ENCODE peak calls at places on chromosomes 12 and 14, in six cellular contexts. V is fibroblast of lung, F is breast epithelium, S is GM23338, B is endothelial cell of umbilical vein, G is psoas muscle. N is an unnamed sample.

GRCh38 chr14:85764809-85765208 is 234.9 kb downstream of the FLRT2 start:
- DNase-seq in B (no peak), F (no peak), G (no peak), S (no peak), V (peak), N (no peak)

GRCh38 chr12:101830391-101831325 is at the start of gene GNPTAB:
- DNase-seq in G (peak), S (peak), B (peak), V (peak), F (peak), N (peak)

GRCh38 chr12:52010152-52010622 is 3.4 kb downstream of the TAMALIN start:
- DNase-seq in S (peak), B (peak), G (peak), V (peak), F (peak), N (peak)

GRCh38 chr14:23299558-23299957 is 3.1 kb downstream of the PPP1R3E start:
- DNase-seq in G (no peak), B (peak), V (peak), F (no peak), S (no peak), N (no peak)

GRCh38 chr14:48005986-48006385 is 330.6 kb upstream of the MDGA2 start:
- DNase-seq in F (no peak), V (no peak), B (no peak), S (no peak), G (no peak), N (no peak)

GRCh38 chr14:73500360-73500759 is 9.6 kb downstream of the RIOX1 start:
- DNase-seq in S (no peak), V (no peak), F (no peak), G (no peak), B (no peak), N (no peak)

GRCh38 chr14:42222924-42223471 is 616.3 kb downstream of the LRFN5 start:
- DNase-seq in F (no peak), V (peak), S (peak), G (no peak), B (no peak), N (no peak)

GRCh38 chr14:20610002-20610765 is 19.0 kb upstream of the RNASE12 start:
- DNase-seq in F (peak), B (peak), V (peak), G (peak), S (peak), N (peak)

GRCh38 chr12:2834581-2835491 is at the start of gene NRIP2:
- DNase-seq in V (peak), G (peak), F (no peak), B (peak), S (peak), N (peak)

GRCh38 chr12:75444444-75445136 is 36.0 kb upstream of the GLIPR1 start:
- DNase-seq in B (no peak), G (no peak), V (peak), F (no peak), S (no peak), N (no peak)

GRCh38 chr14:54654600-54654999 is 87.7 kb downstream of the SAMD4A start:
- DNase-seq in S (no peak), B (no peak), V (no peak), F (no peak), G (no peak), N (no peak)

GRCh38 chr12:105992849-105993740 is 145.7 kb downstream of the NUAK1 start:
- DNase-seq in F (no peak), B (no peak), V (no peak), G (no peak), S (peak), N (no peak)

GRCh38 chr14:33908540-33909223 is 42.2 kb downstream of the EGLN3 start:
- DNase-seq in B (no peak), S (peak), V (no peak), F (no peak), G (no peak), N (no peak)

GRCh38 chr12:70645494-70646317 is 8.5 kb upstream of the PTPRB start:
- DNase-seq in V (peak), B (peak), S (peak), G (peak), F (no peak), N (peak)

GRCh38 chr14:73245401-73246325 is 8.4 kb downstream of the PAPLN start:
- DNase-seq in S (peak), G (peak), B (peak), V (no peak), F (no peak), N (peak)

GRCh38 chr12:90729741-90730140 is 225.2 kb downstream of the CCER1 start:
- DNase-seq in G (no peak), B (peak), V (peak), S (no peak), F (no peak), N (no peak)

GRCh38 chr12:94098466-94098865 is 49.9 kb upstream of the PLXNC1 start:
- DNase-seq in G (no peak), S (no peak), F (no peak), B (no peak), V (peak), N (no peak)

GRCh38 chr12:58496411-58496810 is 423.9 kb downstream of the LRIG3 start:
- DNase-seq in G (no peak), V (no peak), B (no peak), F (no peak), S (no peak), N (no peak)

GRCh38 chr12:25005376-25005775 is 56.5 kb upstream of the BCAT1 start:
- DNase-seq in G (no peak), F (no peak), V (no peak), S (no peak), B (no peak), N (no peak)

GRCh38 chr14:27605298-27605697 is 1007.5 kb upstream of the NOVA1 start:
- DNase-seq in B (no peak), G (no peak), S (peak), V (no peak), F (no peak), N (no peak)
- H3K27ac ChIP-seq in B (no peak), G (no peak), S (peak), V (no peak), F (no peak), N (no peak)

GRCh38 chr14:65070710-65071033 is 31.6 kb downstream of the MAX start:
- DNase-seq in B (no peak), S (no peak), G (no peak), F (no peak), V (no peak), N (no peak)

GRCh38 chr14:65072256-65072655 is 30.1 kb downstream of the MAX start:
- DNase-seq in B (no peak), V (no peak), F (no peak), G (no peak), S (no peak), N (no peak)

GRCh38 chr14:65072937-65073336 is 29.4 kb downstream of the MAX start:
- DNase-seq in B (no peak), S (no peak), G (no peak), V (no peak), F (no peak), N (no peak)

GRCh38 chr14:65071544-65071943 is 30.8 kb downstream of the MAX start:
- DNase-seq in V (no peak), B (no peak), G (no peak), F (no peak), S (no peak), N (no peak)

GRCh38 chr14:65069874-65070709 is 32.2 kb downstream of the MAX start:
- DNase-seq in G (no peak), S (no peak), V (no peak), F (peak), B (no peak), N (no peak)
- H3K27ac ChIP-seq in G (peak), S (no peak), V (no peak), F (peak), B (no peak), N (no peak)

DNA sequence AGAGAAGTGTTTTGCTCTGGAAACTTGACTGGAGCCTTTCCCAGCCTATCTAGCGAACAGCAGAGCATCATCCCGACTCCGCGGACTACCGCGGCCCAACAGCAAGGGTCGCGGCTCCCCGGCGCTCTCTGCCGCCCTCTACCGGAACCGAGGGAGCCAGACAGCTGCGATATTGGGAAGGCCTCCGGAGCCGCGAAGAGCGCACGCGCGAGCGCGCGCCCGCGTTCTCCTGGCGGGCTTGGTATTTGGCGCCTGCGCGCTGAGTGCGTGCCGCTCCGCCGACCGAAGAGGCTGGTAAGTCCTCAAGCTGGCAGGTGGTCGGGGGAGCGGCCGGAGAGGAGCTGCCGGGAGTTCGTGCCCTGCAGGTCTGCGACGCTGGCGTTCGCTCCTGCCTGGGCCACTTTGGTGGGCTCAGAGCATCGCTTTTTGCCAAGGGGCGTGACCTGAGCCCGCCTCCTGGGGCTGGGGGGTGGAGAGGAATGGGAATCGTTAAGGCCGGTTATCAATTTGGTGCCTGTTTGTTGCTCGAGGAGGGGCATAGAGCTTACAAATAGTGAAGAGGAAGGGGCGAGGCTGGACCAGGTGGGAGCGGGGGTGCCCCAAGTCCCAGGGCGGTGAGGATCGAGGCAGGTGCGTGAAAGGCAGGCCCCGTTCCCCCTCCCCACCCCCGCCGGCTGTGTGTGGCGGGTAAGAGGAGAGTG is at the start of gene TMEM106C:
- DNase-seq in V (peak), G (peak), B (peak), F (peak), S (peak), N (peak)
- H3K27ac ChIP-seq in V (no peak), G (peak), B (no peak), F (peak), S (no peak), N (peak)

GRCh38 chr14:96247031-96247430 is 9.0 kb upstream of the BDKRB1 start:
- DNase-seq in B (no peak), V (no peak), S (no peak), G (no peak), F (no peak), N (no peak)

GRCh38 chr14:96250545-96250944 is 5.5 kb upstream of the BDKRB1 start:
- DNase-seq in S (no peak), V (no peak), F (no peak), B (no peak), G (no peak), N (no peak)

GRCh38 chr14:96246535-96246839 is 9.5 kb upstream of the BDKRB1 start:
- DNase-seq in V (peak), S (no peak), G (no peak), B (no peak), F (no peak), N (no peak)

GRCh38 chr14:96251656-96252155 is 4.3 kb upstream of the BDKRB1 start:
- DNase-seq in V (peak), B (no peak), G (no peak), F (no peak), S (no peak), N (no peak)

GRCh38 chr14:96249016-96249415 is 7.0 kb upstream of the BDKRB1 start:
- DNase-seq in B (no peak), S (no peak), V (peak), F (no peak), G (no peak), N (no peak)
- H3K27ac ChIP-seq in B (no peak), S (no peak), V (peak), F (peak), G (no peak), N (no peak)

DNA sequence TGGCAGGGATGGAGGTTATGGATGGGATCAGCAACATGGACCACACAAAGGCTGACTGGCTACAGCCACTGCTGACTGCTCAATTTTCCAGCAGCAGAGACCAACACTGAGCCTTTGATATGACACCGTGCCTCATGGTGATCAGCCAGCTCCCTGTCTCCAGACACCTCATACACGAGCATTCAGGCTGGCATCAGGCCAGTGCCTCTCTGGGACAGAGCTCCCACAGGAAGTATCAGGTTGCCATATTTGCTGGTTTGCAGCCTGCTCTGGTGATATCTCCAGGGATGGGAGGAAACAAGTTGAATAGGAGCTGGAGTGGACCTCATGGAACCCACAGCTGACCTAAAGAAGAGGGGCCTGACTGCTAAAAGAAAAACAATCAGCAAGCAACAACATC is 471.2 kb upstream of the ATXN7L3B start:
- DNase-seq in G (peak), F (no peak), S (no peak), V (no peak), B (no peak), N (peak)
- H3K27ac ChIP-seq in G (no peak), F (no peak), S (no peak), V (no peak), B (no peak), N (no peak)

GRCh38 chr12:46674126-46674525 is 151.7 kb downstream of the SLC38A4 start:
- DNase-seq in B (no peak), S (no peak), G (no peak), V (no peak), F (no peak), N (no peak)
- H3K27ac ChIP-seq in B (no peak), S (no peak), G (no peak), V (no peak), F (no peak), N (no peak)

GRCh38 chr14:52046376-52046917 is 22.4 kb downstream of the NID2 start:
- DNase-seq in S (no peak), B (no peak), V (no peak), G (no peak), F (no peak), N (no peak)
- H3K27ac ChIP-seq in S (no peak), B (no peak), V (no peak), G (no peak), F (no peak), N (peak)